ENCODE peak calls at places on chromosomes 4 and X, in ten cellular contexts. Y is activated CD8-positive, alpha-beta memory T cell treated with anti-CD3 and anti-CD28 coated beads, Interleukin-2, amount 50 U/mL, for 4 hours; E is activated CD4-positive, alpha-beta T cell treated with anti-CD3 and anti-CD28 coated beads, Interleukin-2, amount 50 U/mL, for 1 hour; L is GM20000; K is SW480; D is esophagus squamous epithelium; G is NCI-H774; J is PC-3; W is cerebellar cortex; N is GM04504. O is an unnamed sample.

GRCh38 chrX:72393836-72394517 is 88.3 kb upstream of the CITED1 start:
- DNase-seq in Y (no peak), E (no peak), L (no peak), K (no peak), D (no peak), G (no peak), J (no peak), W (no peak), N (no peak), O (no peak)

GRCh38 chr4:2755821-2756690 is at the start of gene TNIP2:
- DNase-seq in Y (peak), E (peak), L (peak), K (peak), D (peak), G (peak), J (peak), W (peak), N (peak), O (peak)

GRCh38 chrX:15686818-15687685 is 22.4 kb upstream of the CLTRN start:
- DNase-seq in Y (peak), E (peak), L (peak), K (peak), D (no peak), G (peak), J (peak), W (peak), N (peak), O (peak)

GRCh38 chr4:128461300-128462103 is 173.9 kb upstream of the PGRMC2 start:
- DNase-seq in Y (no peak), E (no peak), L (no peak), K (peak), D (no peak), G (no peak), J (peak), W (no peak), N (peak), O (peak)

GRCh38 chr4:147691820-147692219 is 7.9 kb upstream of the PRMT9 start:
- DNase-seq in Y (no peak), E (no peak), L (no peak), K (no peak), D (no peak), G (no peak), J (no peak), W (no peak), N (no peak), O (no peak)

GRCh38 chrX:150032742-150033141 is 94.5 kb upstream of the EOLA2 start:
- DNase-seq in Y (no peak), E (no peak), L (no peak), K (no peak), D (no peak), G (no peak), J (peak), W (no peak), N (peak), O (no peak)

GRCh38 chrX:118116308-118117068 is at the start of gene KLHL13:
- DNase-seq in Y (peak), E (no peak), L (peak), K (peak), D (no peak), G (peak), J (peak), W (peak), N (no peak), O (peak)

GRCh38 chr4:94653095-94653649 is 104.6 kb upstream of the BMPR1B start:
- DNase-seq in Y (no peak), E (no peak), L (no peak), K (no peak), D (no peak), G (no peak), J (no peak), W (no peak), N (no peak), O (no peak)

GRCh38 chr4:167622481-167623240 is 388.4 kb upstream of the SPOCK3 start:
- DNase-seq in Y (no peak), E (peak), L (peak), K (peak), D (no peak), G (no peak), J (peak), W (peak), N (peak), O (peak)

GRCh38 chr4:147355849-147356248 is 125.0 kb upstream of the EDNRA start:
- DNase-seq in Y (no peak), E (no peak), L (no peak), K (no peak), D (no peak), G (no peak), J (peak), W (no peak), N (no peak), O (no peak)

GRCh38 chr4:95929448-95930064 is 89.7 kb downstream of the PDHA2 start:
- DNase-seq in Y (no peak), E (no peak), L (no peak), K (no peak), D (no peak), G (no peak), J (peak), W (no peak), N (no peak), O (no peak)

GRCh38 chr4:54005475-54005874 is 58.9 kb downstream of the CHIC2 start:
- DNase-seq in Y (no peak), E (no peak), L (no peak), K (no peak), D (no peak), G (no peak), J (no peak), W (no peak), N (no peak), O (no peak)

GRCh38 chr4:20474119-20474518 is 222.4 kb downstream of the SLIT2 start:
- DNase-seq in Y (no peak), E (no peak), L (no peak), K (no peak), D (no peak), G (no peak), J (peak), W (no peak), N (no peak), O (no peak)

GRCh38 chr4:147683172-147683571 is 791 bp downstream of the PRMT9 start:
- DNase-seq in Y (no peak), E (no peak), L (peak), K (peak), D (no peak), G (no peak), J (peak), W (peak), N (no peak), O (no peak)

GRCh38 chrX:151712253-151712652 is 3.6 kb upstream of the FATE1 start:
- DNase-seq in Y (no peak), E (no peak), L (no peak), K (no peak), D (no peak), G (no peak), J (no peak), W (no peak), N (no peak), O (no peak)

GRCh38 chr4:153257151-153257620 is 52.9 kb downstream of the TRIM2 start:
- DNase-seq in Y (no peak), E (peak), L (peak), K (no peak), D (no peak), G (no peak), J (no peak), W (peak), N (no peak), O (no peak)

GRCh38 chr4:169270156-169270809 is 473 bp downstream of the SH3RF1 start:
- DNase-seq in Y (no peak), E (no peak), L (peak), K (peak), D (no peak), G (no peak), J (peak), W (no peak), N (no peak), O (peak)

GRCh38 chr4:91064157-91064853 is 937.1 kb downstream of the CCSER1 start:
- DNase-seq in Y (no peak), E (no peak), L (no peak), K (no peak), D (no peak), G (peak), J (peak), W (peak), N (no peak), O (no peak)

GRCh38 chr4:7892212-7893019 is 47.2 kb downstream of the AFAP1 start:
- DNase-seq in Y (no peak), E (no peak), L (no peak), K (no peak), D (no peak), G (no peak), J (no peak), W (no peak), N (peak), O (no peak)

GRCh38 chr4:38983756-38984647 is 48.2 kb downstream of the TMEM156 start:
- DNase-seq in Y (no peak), E (no peak), L (no peak), K (peak), D (no peak), G (no peak), J (no peak), W (peak), N (peak), O (no peak)

GRCh38 chrX:35890699-35891098 is 28.8 kb upstream of the CFAP47 start:
- DNase-seq in Y (no peak), E (no peak), L (peak), K (peak), D (no peak), G (peak), J (peak), W (peak), N (no peak), O (no peak)

GRCh38 chrX:136159615-136160025 is 12.3 kb downstream of the FHL1 start:
- DNase-seq in Y (no peak), E (no peak), L (no peak), K (no peak), D (no peak), G (no peak), J (peak), W (no peak), N (no peak), O (no peak)

GRCh38 chrX:130778773-130779172 is 124.2 kb downstream of the ENOX2 start:
- DNase-seq in Y (no peak), E (no peak), L (no peak), K (no peak), D (no peak), G (no peak), J (no peak), W (no peak), N (no peak), O (no peak)

GRCh38 chrX:44239036-44239435 is 104.4 kb downstream of the EFHC2 start:
- DNase-seq in Y (no peak), E (no peak), L (no peak), K (no peak), D (no peak), G (no peak), J (no peak), W (peak), N (no peak), O (no peak)

GRCh38 chrX:140508958-140509357 is 4.1 kb upstream of the SOX3 start:
- DNase-seq in Y (no peak), E (no peak), L (no peak), K (no peak), D (no peak), G (no peak), J (no peak), W (no peak), N (no peak), O (no peak)

GRCh38 chr4:127709456-127709855 is 20.7 kb upstream of the SLC25A31 start:
- DNase-seq in Y (no peak), E (no peak), L (no peak), K (no peak), D (no peak), G (no peak), J (peak), W (no peak), N (no peak), O (no peak)

GRCh38 chr4:109206610-109207009 is 95.8 kb downstream of the COL25A1 start:
- DNase-seq in Y (no peak), E (no peak), L (no peak), K (no peak), D (no peak), G (no peak), J (no peak), W (no peak), N (no peak), O (no peak)

GRCh38 chr4:176499518-176499917 is 179.8 kb downstream of the SPCS3 start:
- DNase-seq in Y (no peak), E (no peak), L (no peak), K (no peak), D (no peak), G (no peak), J (peak), W (no peak), N (peak), O (no peak)

GRCh38 chr4:137474711-137475301 is 57.5 kb downstream of the PCDH18 start:
- DNase-seq in Y (no peak), E (no peak), L (no peak), K (no peak), D (no peak), G (no peak), J (peak), W (peak), N (no peak), O (no peak)

GRCh38 chrX:103730746-103731508 is 20.2 kb downstream of the TMEM31 start:
- DNase-seq in Y (no peak), E (no peak), L (no peak), K (no peak), D (no peak), G (no peak), J (no peak), W (peak), N (peak), O (no peak)

GRCh38 chr4:7280906-7281305 is 88.6 kb downstream of the SORCS2 start:
- DNase-seq in Y (no peak), E (no peak), L (no peak), K (peak), D (no peak), G (no peak), J (peak), W (no peak), N (no peak), O (no peak)

GRCh38 chrX:70087857-70088256 is 25.6 kb downstream of the OTUD6A start:
- DNase-seq in Y (no peak), E (no peak), L (no peak), K (no peak), D (no peak), G (no peak), J (peak), W (peak), N (no peak), O (no peak)